ENCODE peak calls at places on chromosome 6, in six cellular contexts. One of them, this sample, is unnamed.

GRCh38 chr6:32982084-32982701 is 13.8 kb downstream of the BRD2 start:
- DNase-seq in HL-60: no peak
- DNase-seq in SK-N-SH: no peak
- DNase-seq in A549: no peak
- DNase-seq in Panc1: no peak
- DNase-seq in HCT116: no peak
- DNase-seq in this sample: no peak

GRCh38 chr6:162076816-162077215 is 650.8 kb downstream of the PRKN start:
- DNase-seq in HL-60: no peak
- DNase-seq in SK-N-SH: no peak
- DNase-seq in HCT116: no peak
- DNase-seq in A549: no peak
- DNase-seq in Panc1: no peak
- DNase-seq in this sample: no peak

GRCh38 chr6:150004101-150004782 is 21.1 kb downstream of the RAET1L start:
- DNase-seq in SK-N-SH: no peak
- DNase-seq in HCT116: no peak
- DNase-seq in HL-60: no peak
- DNase-seq in Panc1: no peak
- DNase-seq in A549: no peak
- DNase-seq in this sample: no peak

GRCh38 chr6:156174026-156174880 is 602.9 kb upstream of the ARID1B start:
- DNase-seq in HCT116: no peak
- DNase-seq in A549: no peak
- DNase-seq in HL-60: no peak
- DNase-seq in SK-N-SH: no peak
- DNase-seq in Panc1: no peak
- DNase-seq in this sample: no peak

GRCh38 chr6:139597781-139598368 is 223.4 kb upstream of the CITED2 start:
- DNase-seq in HCT116: no peak
- DNase-seq in SK-N-SH: no peak
- DNase-seq in HL-60: peak; percentile 80
- DNase-seq in A549: peak; percentile 17
- DNase-seq in Panc1: no peak
- DNase-seq in this sample: no peak

GRCh38 chr6:87763901-87764300 is 61.9 kb upstream of the AKIRIN2 start:
- DNase-seq in Panc1: no peak
- DNase-seq in HCT116: no peak
- DNase-seq in HL-60: no peak
- DNase-seq in A549: no peak
- DNase-seq in SK-N-SH: no peak
- DNase-seq in this sample: no peak

GRCh38 chr6:115570326-115570725 is 490.4 kb downstream of the FRK start:
- DNase-seq in A549: no peak
- DNase-seq in HL-60: no peak
- DNase-seq in SK-N-SH: no peak
- DNase-seq in Panc1: no peak
- DNase-seq in HCT116: no peak
- DNase-seq in this sample: peak; percentile 2

GRCh38 chr6:32622545-32623401 is 14.4 kb upstream of the HLA-DQA1 start:
- DNase-seq in Panc1: no peak
- DNase-seq in SK-N-SH: peak; percentile 2
- DNase-seq in A549: no peak
- DNase-seq in HCT116: no peak
- DNase-seq in HL-60: peak; percentile 15
- DNase-seq in this sample: peak; percentile 60

GRCh38 chr6:57324538-57324937 is 7.1 kb downstream of the PRIM2 start:
- DNase-seq in SK-N-SH: no peak
- DNase-seq in Panc1: no peak
- DNase-seq in HCT116: no peak
- DNase-seq in A549: no peak
- DNase-seq in HL-60: no peak
- DNase-seq in this sample: peak; percentile 29

GRCh38 chr6:46510656-46511055 is 19.4 kb upstream of the RCAN2 start:
- DNase-seq in HL-60: no peak
- DNase-seq in A549: no peak
- DNase-seq in HCT116: no peak
- DNase-seq in SK-N-SH: no peak
- DNase-seq in Panc1: no peak
- DNase-seq in this sample: no peak

GRCh38 chr6:139905404-139906052 is 531.1 kb upstream of the CITED2 start:
- DNase-seq in HCT116: no peak
- DNase-seq in Panc1: no peak
- DNase-seq in SK-N-SH: no peak
- DNase-seq in HL-60: no peak
- DNase-seq in A549: no peak
- DNase-seq in this sample: no peak

GRCh38 chr6:12601881-12602280 is 114.7 kb upstream of the PHACTR1 start:
- DNase-seq in Panc1: no peak
- DNase-seq in HL-60: no peak
- DNase-seq in A549: no peak
- DNase-seq in SK-N-SH: no peak
- DNase-seq in HCT116: no peak
- DNase-seq in this sample: no peak

GRCh38 chr6:7052441-7052936 is 55.3 kb upstream of the RREB1 start:
- DNase-seq in Panc1: no peak
- DNase-seq in A549: no peak
- DNase-seq in HL-60: peak; percentile 63
- DNase-seq in SK-N-SH: peak; percentile 38
- DNase-seq in HCT116: no peak
- DNase-seq in this sample: peak; percentile 57

GRCh38 chr6:46899636-46900035 is 22.1 kb downstream of the ADGRF5 start:
- DNase-seq in HL-60: no peak
- DNase-seq in HCT116: no peak
- DNase-seq in A549: no peak
- DNase-seq in Panc1: no peak
- DNase-seq in SK-N-SH: no peak
- DNase-seq in this sample: peak; percentile 33

GRCh38 chr6:107152633-107153032 is 37.3 kb upstream of the BEND3 start:
- DNase-seq in HL-60: no peak
- DNase-seq in HCT116: no peak
- DNase-seq in SK-N-SH: no peak
- DNase-seq in Panc1: no peak
- DNase-seq in A549: no peak
- DNase-seq in this sample: no peak

GRCh38 chr6:69696273-69696672 is 100.5 kb downstream of the LMBRD1 start:
- DNase-seq in A549: no peak
- DNase-seq in SK-N-SH: no peak
- DNase-seq in HCT116: peak; percentile 8
- DNase-seq in Panc1: no peak
- DNase-seq in HL-60: no peak
- DNase-seq in this sample: no peak

GRCh38 chr6:51640016-51640415 is 447.4 kb downstream of the PKHD1 start:
- DNase-seq in HCT116: no peak
- DNase-seq in Panc1: no peak
- DNase-seq in A549: no peak
- DNase-seq in HL-60: no peak
- DNase-seq in SK-N-SH: no peak
- DNase-seq in this sample: no peak

GRCh38 chr6:72835749-72836148 is 213.9 kb downstream of the KCNQ5 start:
- DNase-seq in A549: no peak
- DNase-seq in Panc1: no peak
- DNase-seq in SK-N-SH: no peak
- DNase-seq in HL-60: no peak
- DNase-seq in HCT116: no peak
- DNase-seq in this sample: no peak

GRCh38 chr6:168277274-168277669 is 42.3 kb downstream of the DACT2 start:
- DNase-seq in Panc1: no peak
- DNase-seq in SK-N-SH: no peak
- DNase-seq in A549: no peak
- DNase-seq in HCT116: no peak
- DNase-seq in HL-60: no peak
- DNase-seq in this sample: no peak

GRCh38 chr6:143802833-143803565 is 40.1 kb upstream of the LTV1 start:
- DNase-seq in HCT116: no peak
- DNase-seq in A549: no peak
- DNase-seq in HL-60: no peak
- DNase-seq in Panc1: no peak
- DNase-seq in SK-N-SH: no peak
- DNase-seq in this sample: no peak

GRCh38 chr6:156809034-156809433 is 31.9 kb downstream of the ARID1B start:
- DNase-seq in SK-N-SH: no peak
- DNase-seq in HL-60: peak; percentile 64
- DNase-seq in A549: no peak
- DNase-seq in Panc1: no peak
- DNase-seq in HCT116: no peak
- DNase-seq in this sample: no peak

GRCh38 chr6:40376113-40376650 is 211.0 kb downstream of the LRFN2 start:
- DNase-seq in HCT116: no peak
- DNase-seq in HL-60: no peak
- DNase-seq in A549: no peak
- DNase-seq in SK-N-SH: no peak
- DNase-seq in Panc1: no peak
- DNase-seq in this sample: no peak

GRCh38 chr6:107386904-107387303 is 72.5 kb downstream of the PDSS2 start:
- DNase-seq in A549: no peak
- DNase-seq in HL-60: no peak
- DNase-seq in HCT116: no peak
- DNase-seq in SK-N-SH: no peak
- DNase-seq in Panc1: no peak
- DNase-seq in this sample: no peak

GRCh38 chr6:43983632-43984031 is 143.6 kb downstream of the MRPL14 start:
- DNase-seq in Panc1: no peak
- DNase-seq in SK-N-SH: peak; percentile 7
- DNase-seq in A549: no peak
- DNase-seq in HCT116: no peak
- DNase-seq in HL-60: no peak
- DNase-seq in this sample: no peak

GRCh38 chr6:143232849-143233248 is 172.2 kb downstream of the AIG1 start:
- DNase-seq in HL-60: peak; percentile 40
- DNase-seq in HCT116: peak; percentile 15
- DNase-seq in A549: peak; percentile 13
- DNase-seq in SK-N-SH: peak; percentile 37
- DNase-seq in Panc1: no peak
- DNase-seq in this sample: peak; percentile 68

GRCh38 chr6:108896111-108896661 is 48.0 kb downstream of the ARMC2 start:
- DNase-seq in HCT116: no peak
- DNase-seq in SK-N-SH: no peak
- DNase-seq in A549: no peak
- DNase-seq in HL-60: peak; percentile 56
- DNase-seq in Panc1: no peak
- DNase-seq in this sample: no peak

GRCh38 chr6:123007885-123008284 is 11.8 kb downstream of the CLVS2 start:
- DNase-seq in A549: no peak
- DNase-seq in Panc1: no peak
- DNase-seq in HL-60: no peak
- DNase-seq in HCT116: no peak
- DNase-seq in SK-N-SH: no peak
- DNase-seq in this sample: no peak

GRCh38 chr6:149293244-149293643 is 24.3 kb upstream of the TAB2 start:
- DNase-seq in A549: no peak
- DNase-seq in HL-60: no peak
- DNase-seq in SK-N-SH: no peak
- DNase-seq in Panc1: no peak
- DNase-seq in HCT116: no peak
- DNase-seq in this sample: no peak

GRCh38 chr6:23985015-23985414 is 141.0 kb upstream of the NRSN1 start:
- DNase-seq in HCT116: no peak
- DNase-seq in A549: no peak
- DNase-seq in SK-N-SH: no peak
- DNase-seq in Panc1: no peak
- DNase-seq in HL-60: no peak
- DNase-seq in this sample: no peak

DNA sequence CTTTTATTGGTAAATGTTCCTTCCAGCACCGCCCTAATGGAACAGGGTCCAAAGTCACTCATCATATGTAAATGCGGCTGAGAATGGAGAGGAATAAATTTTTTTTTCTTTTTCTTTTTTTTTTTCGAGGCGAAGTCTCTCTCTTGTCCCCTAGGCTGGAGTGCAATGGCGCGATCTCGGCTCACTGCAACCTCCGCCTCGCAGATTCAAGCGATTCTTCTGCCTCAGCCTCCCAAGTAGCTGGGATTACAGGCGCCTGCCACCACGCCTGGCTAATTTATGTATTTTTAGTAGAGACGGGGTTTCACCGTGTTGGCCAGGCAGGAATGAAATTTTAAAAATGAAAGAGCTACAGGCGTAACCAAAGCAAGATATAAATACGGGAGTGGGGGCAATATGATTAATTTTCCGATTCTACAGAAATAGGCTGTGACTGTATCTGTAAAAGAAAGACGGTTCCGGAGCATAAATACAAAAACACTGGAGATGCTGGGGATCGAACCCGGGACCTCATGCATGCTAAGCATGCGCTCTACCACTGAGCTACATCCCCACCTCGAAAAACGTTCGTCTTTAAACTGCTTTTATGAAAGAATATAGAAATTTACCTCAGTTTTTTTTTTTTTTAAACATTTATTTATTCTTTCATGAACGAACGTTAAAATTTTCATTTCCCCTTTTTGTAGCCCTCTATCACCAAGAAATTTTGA is 132.2 kb downstream of the GPX5 start:
- DNase-seq in SK-N-SH: peak; percentile 61
- DNase-seq in HCT116: peak; percentile 47
- DNase-seq in HL-60: peak; percentile 52
- DNase-seq in Panc1: no peak
- DNase-seq in A549: peak; percentile 61
- DNase-seq in this sample: peak; percentile 77
- TF ChIP-seq REST in SK-N-SH: no peak
- TF ChIP-seq REST in HCT116: no peak
- TF ChIP-seq REST in HL-60: no peak
- TF ChIP-seq REST in Panc1: no peak
- TF ChIP-seq REST in A549: no peak
- TF ChIP-seq REST in this sample: no peak

GRCh38 chr6:48426636-48427035 is 315.6 kb upstream of the PTCHD4 start:
- DNase-seq in A549: no peak
- DNase-seq in HL-60: no peak
- DNase-seq in SK-N-SH: no peak
- DNase-seq in Panc1: no peak
- DNase-seq in HCT116: no peak
- DNase-seq in this sample: no peak
- TF ChIP-seq REST in A549: no peak
- TF ChIP-seq REST in HL-60: no peak
- TF ChIP-seq REST in SK-N-SH: no peak
- TF ChIP-seq REST in Panc1: no peak
- TF ChIP-seq REST in HCT116: no peak
- TF ChIP-seq REST in this sample: no peak

GRCh38 chr6:99138445-99138844 is 190.7 kb upstream of the FBXL4 start:
- DNase-seq in A549: no peak
- DNase-seq in HL-60: no peak
- DNase-seq in SK-N-SH: no peak
- DNase-seq in Panc1: no peak
- DNase-seq in HCT116: no peak
- DNase-seq in this sample: no peak
- TF ChIP-seq REST in A549: no peak
- TF ChIP-seq REST in HL-60: no peak
- TF ChIP-seq REST in SK-N-SH: no peak
- TF ChIP-seq REST in Panc1: no peak
- TF ChIP-seq REST in HCT116: no peak
- TF ChIP-seq REST in this sample: no peak

DNA sequence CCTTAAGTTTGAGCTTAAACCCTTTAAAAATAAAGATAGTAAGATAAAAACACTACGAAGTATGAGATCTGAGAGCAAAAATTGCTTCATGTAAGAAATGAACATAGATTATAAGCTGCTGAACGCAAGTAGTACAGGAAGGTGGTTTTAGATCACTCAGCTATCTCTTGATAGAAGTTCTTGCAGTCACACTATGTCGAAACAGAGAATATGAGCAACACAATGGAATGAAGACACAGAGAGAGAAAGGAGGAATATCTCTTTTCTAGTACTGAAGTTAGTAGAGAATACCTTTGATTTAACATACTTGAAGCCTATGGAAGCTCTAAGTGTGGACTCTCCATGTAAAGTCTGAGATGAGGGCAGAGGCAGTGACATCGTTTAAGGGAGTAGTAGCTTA is 162.7 kb downstream of the CDK19 start:
- DNase-seq in HCT116: no peak
- DNase-seq in Panc1: no peak
- DNase-seq in HL-60: no peak
- DNase-seq in A549: no peak
- DNase-seq in SK-N-SH: no peak
- DNase-seq in this sample: no peak
- TF ChIP-seq REST in HCT116: no peak
- TF ChIP-seq REST in Panc1: no peak
- TF ChIP-seq REST in HL-60: no peak
- TF ChIP-seq REST in A549: no peak
- TF ChIP-seq REST in SK-N-SH: no peak
- TF ChIP-seq REST in this sample: no peak

This sample was measured in GM23338.